ENCODE peak calls at places on chromosomes 2 and 18, in four cellular contexts. S is DMS79 treated with DMSO at 0.1 percent for 48 hours, E is skeletal muscle cell, N is tibial nerve. C is an unnamed sample.

GRCh38 chr2:136235451-136236418 is 117.8 kb upstream of the CXCR4 start:
- DNase-seq in S (no peak), E (no peak), N (no peak), C (no peak)

GRCh38 chr2:150644298-150645067 is 157.0 kb upstream of the RND3 start:
- DNase-seq in S (no peak), E (no peak), N (no peak), C (no peak)

GRCh38 chr2:12424820-12425219 is 291.9 kb upstream of the TRIB2 start:
- DNase-seq in S (no peak), E (no peak), N (no peak), C (no peak)

GRCh38 chr2:62319061-62319460 is 123.1 kb downstream of the B3GNT2 start:
- DNase-seq in S (no peak), E (no peak), N (no peak), C (no peak)

GRCh38 chr2:88281302-88282217 is 111.4 kb downstream of the THNSL2 start:
- DNase-seq in S (no peak), E (no peak), N (peak), C (no peak)

GRCh38 chr2:158502984-158503383 is 46.2 kb downstream of the PKP4 start:
- DNase-seq in S (no peak), E (no peak), N (no peak), C (no peak)

GRCh38 chr2:221109552-221109951 is 462.6 kb downstream of the EPHA4 start:
- DNase-seq in S (no peak), E (no peak), N (no peak), C (no peak)

GRCh38 chr2:192228685-192229084 is 34.0 kb upstream of the TMEFF2 start:
- DNase-seq in S (no peak), E (no peak), N (no peak), C (no peak)

GRCh38 chr18:49723648-49724180 is 89.6 kb downstream of the ACAA2 start:
- DNase-seq in S (no peak), E (no peak), N (no peak), C (no peak)

GRCh38 chr2:134120718-134121630 is 132.9 kb upstream of the MGAT5 start:
- DNase-seq in S (no peak), E (no peak), N (peak), C (peak)

GRCh38 chr2:218397502-218398436 is 1.9 kb upstream of the CTDSP1 start:
- DNase-seq in S (peak), E (peak), N (peak), C (no peak)